ENCODE peak calls at places on chromosomes 1 and 21, in ten cellular contexts. U, S, L, X, E, N, D, K, W and A are unnamed samples. For H3K4me1 and H3K36me3, the result is how much of the 10 kb centered on the place peaks cover.

GRCh38 chr1:204265665-204266064 is 51.9 kb upstream of the GOLT1A start:
- DNase-seq in S (no peak), D (no peak), E (peak), X (no peak), K (no peak), W (no peak), L (no peak), N (no peak), U (no peak), A (no peak)

GRCh38 chr1:98460136-98460535 is 201.4 kb upstream of the SNX7 start:
- DNase-seq in S (no peak), K (no peak), N (no peak), E (no peak), D (no peak), X (no peak), W (no peak), U (no peak), L (no peak), A (no peak)

GRCh38 chr1:203124546-203125317 is 2.8 kb upstream of the ADORA1 start:
- DNase-seq in N (no peak), L (no peak), S (no peak), X (no peak), W (no peak), E (no peak), K (no peak), D (no peak), U (no peak), A (no peak)

GRCh38 chr1:215082532-215083407 is at the start of gene KCNK2:
- DNase-seq in L (peak), D (no peak), X (no peak), S (no peak), K (no peak), U (no peak), E (no peak), W (no peak), N (no peak), A (no peak)

GRCh38 chr1:68178821-68179490 is 53.4 kb downstream of the WLS start:
- DNase-seq in W (no peak), U (no peak), X (no peak), E (no peak), S (no peak), K (no peak), L (no peak), D (no peak), N (peak), A (no peak)

GRCh38 chr1:181335631-181336030 is 147.7 kb upstream of the CACNA1E start:
- DNase-seq in S (no peak), D (no peak), N (no peak), E (no peak), U (no peak), L (no peak), W (no peak), K (no peak), X (no peak), A (no peak)

GRCh38 chr1:181743878-181744312 is 260.6 kb downstream of the CACNA1E start:
- DNase-seq in L (no peak), K (no peak), W (no peak), D (no peak), U (no peak), S (no peak), N (no peak), X (no peak), E (no peak), A (no peak)

GRCh38 chr1:161989801-161990200 is 33.9 kb downstream of the OLFML2B start:
- DNase-seq in U (no peak), E (no peak), K (no peak), D (no peak), S (no peak), L (no peak), X (no peak), N (no peak), W (no peak), A (no peak)

GRCh38 chr1:199549424-199549823 is 478.1 kb upstream of the NR5A2 start:
- DNase-seq in U (no peak), X (no peak), D (no peak), W (no peak), N (no peak), L (no peak), K (no peak), E (no peak), S (no peak), A (no peak)

GRCh38 chr1:52281518-52281917 is 84.5 kb downstream of the CC2D1B start:
- DNase-seq in K (no peak), E (no peak), L (no peak), X (no peak), U (no peak), N (peak), D (no peak), S (no peak), W (no peak), A (no peak)

GRCh38 chr1:17568014-17568413 is 28.5 kb downstream of the ARHGEF10L start:
- DNase-seq in D (no peak), L (no peak), U (no peak), K (no peak), X (no peak), S (no peak), N (no peak), W (no peak), E (no peak), A (no peak)

GRCh38 chr1:194829492-194829891 is 1643.1 kb upstream of the B3GALT2 start:
- DNase-seq in W (no peak), S (no peak), E (no peak), U (no peak), D (no peak), X (no peak), N (no peak), L (no peak), K (no peak), A (no peak)

GRCh38 chr1:85361106-85361505 is 84.7 kb upstream of the BCL10 start:
- DNase-seq in W (no peak), S (no peak), X (no peak), K (no peak), D (no peak), U (no peak), N (peak), L (no peak), E (no peak), A (peak)

GRCh38 chr1:246005067-246005466 is 502.0 kb downstream of the SMYD3 start:
- DNase-seq in U (no peak), W (no peak), E (no peak), D (no peak), N (no peak), X (no peak), S (no peak), K (no peak), L (no peak), A (no peak)

GRCh38 chr21:43277481-43278351 is 108.9 kb downstream of the CRYAA start:
- DNase-seq in X (no peak), D (no peak), L (no peak), S (no peak), N (no peak), W (no peak), U (no peak), K (no peak), E (no peak), A (peak)

GRCh38 chr1:108679586-108680213 is 12.4 kb upstream of the PRPF38B start:
- DNase-seq in L (no peak), U (no peak), K (no peak), D (no peak), S (no peak), X (no peak), E (no peak), W (no peak), N (peak), A (no peak)

GRCh38 chr1:156639601-156640101 is 2.3 kb upstream of the BCAN start:
- DNase-seq in D (no peak), X (no peak), W (no peak), L (no peak), S (no peak), E (no peak), U (no peak), K (no peak), N (no peak), A (no peak)

GRCh38 chr1:111571239-111571638 is 48.4 kb upstream of the RAP1A start:
- DNase-seq in W (no peak), K (no peak), S (no peak), N (no peak), L (no peak), X (no peak), U (no peak), E (no peak), D (no peak), A (no peak)

GRCh38 chr1:91742848-91743292 is 143.1 kb downstream of the TGFBR3 start:
- DNase-seq in E (no peak), W (peak), N (peak), X (peak), L (no peak), S (no peak), D (no peak), U (no peak), K (peak), A (no peak)

GRCh38 chr1:209803568-209803967 is 2.4 kb downstream of the IRF6 start:
- DNase-seq in N (peak), U (no peak), X (no peak), S (no peak), L (no peak), E (no peak), W (no peak), K (no peak), D (no peak), A (no peak)

GRCh38 chr1:209802117-209802779 is 3.7 kb downstream of the IRF6 start:
- DNase-seq in L (no peak), S (no peak), X (peak), U (no peak), W (no peak), E (peak), D (no peak), K (peak), N (peak), A (no peak)

GRCh38 chr1:209797978-209798639 is 7.8 kb downstream of the IRF6 start:
- DNase-seq in L (no peak), K (no peak), D (no peak), E (no peak), S (no peak), U (no peak), X (peak), W (no peak), N (no peak), A (no peak)

GRCh38 chr1:209802780-209803152 is 3.2 kb downstream of the IRF6 start:
- DNase-seq in W (no peak), N (no peak), S (no peak), E (no peak), U (no peak), L (no peak), D (no peak), K (no peak), X (no peak), A (no peak)

GRCh38 chr1:209800984-209801834 is 4.7 kb downstream of the IRF6 start:
- DNase-seq in E (peak), N (peak), W (peak), L (no peak), X (no peak), S (no peak), U (no peak), K (no peak), D (no peak), A (peak)
- TF ChIP-seq POLR2A in E (no peak), N (no peak), W (no peak), L (no peak), X (no peak), S (no peak), U (no peak), K (no peak), D (no peak), A (no peak)

GRCh38 chr21:42239973-42240372 is 21.0 kb downstream of the ABCG1 start:
- DNase-seq in U (no peak), L (no peak), S (no peak), D (no peak), E (no peak), N (no peak), K (no peak), W (no peak), X (no peak), A (no peak)
- H3K4me1 ChIP-seq in U (under half), L (under half), S (under half), D (under half), E (under half), N (under half), K (under half), W (under half), X (under half), A (under half)

GRCh38 chr1:211577277-211577825 is 1.6 kb downstream of the SLC30A1 start:
- DNase-seq in W (no peak), L (no peak), K (no peak), U (no peak), D (no peak), N (no peak), X (no peak), E (no peak), S (no peak), A (no peak)
- H3K36me3 ChIP-seq in W (under half), L (under half), K (under half), U (under half), D (under half), N (under half), X (under half), E (under half), S (under half), A (under half)

GRCh38 chr1:12745992-12746323 is at the start of gene CFAP107:
- DNase-seq in E (no peak), S (no peak), L (no peak), N (no peak), K (no peak), W (no peak), X (no peak), D (no peak), U (no peak), A (no peak)
- TF ChIP-seq POLR2A in E (no peak), S (no peak), L (no peak), N (no peak), K (no peak), W (no peak), X (no peak), D (no peak), U (no peak), A (no peak)

GRCh38 chr1:213982515-213982813 is 5.3 kb upstream of the PROX1 start:
- DNase-seq in K (no peak), W (no peak), L (no peak), N (no peak), E (no peak), U (no peak), S (no peak), D (no peak), X (no peak), A (no peak)
- H3K4me1 ChIP-seq in K (under half), W (under half), L (under half), N (under half), E (under half), U (under half), S (under half), D (under half), X (under half), A (under half)

DNA sequence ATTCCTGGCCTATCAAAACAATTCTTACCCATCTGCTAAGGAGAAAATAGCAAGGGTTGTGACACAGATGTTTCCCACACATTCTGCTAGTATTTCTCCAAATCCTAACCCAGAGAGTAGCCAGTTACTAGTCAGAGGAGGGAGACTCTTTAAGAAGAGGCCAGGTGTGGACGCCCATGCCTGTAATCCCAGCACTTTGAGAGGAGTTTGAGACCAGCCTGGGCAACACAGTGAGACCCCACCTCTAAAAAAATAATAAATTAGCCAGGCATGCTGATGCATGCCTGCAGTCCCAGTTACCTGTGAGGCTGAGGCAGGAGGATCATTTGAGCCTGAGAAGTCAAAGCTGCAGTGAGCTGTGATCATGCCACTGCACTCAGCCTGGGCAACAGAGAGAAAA is 28.6 kb downstream of the NVL start:
- DNase-seq in S (no peak), N (no peak), W (no peak), L (no peak), X (no peak), D (no peak), E (no peak), K (no peak), U (no peak), A (no peak)
- H3K36me3 ChIP-seq in S (half or more), N (under half), W (under half), L (half or more), X (under half), D (under half), E (half or more), K (under half), U (half or more), A (half or more)

GRCh38 chr1:150159550-150159949 is 9.8 kb downstream of the PLEKHO1 start:
- DNase-seq in U (no peak), L (no peak), E (no peak), K (peak), D (peak), N (no peak), S (peak), W (no peak), X (no peak), A (no peak)
- TF ChIP-seq POLR2A in U (no peak), L (no peak), E (no peak), K (peak), D (no peak), N (no peak), S (no peak), W (no peak), X (no peak), A (no peak)